ENCODE peak calls at places on chromosome 15, in ten cellular contexts. K is uterus, H is pancreas, C is PC-3, Z is esophagus squamous epithelium, T is upper lobe of left lung, V is mammary epithelial cell, M is left ventricle myocardium inferior, R is breast epithelium, S is A549. L is an unnamed sample.

GRCh38 chr15:91222052-91222451 is 122.0 kb downstream of the SV2B start:
- DNase-seq in T (no peak), M (no peak), K (no peak), V (no peak), S (no peak), R (no peak), C (no peak), Z (no peak), H (no peak), L (no peak)

GRCh38 chr15:31367021-31367729 is 40.5 kb downstream of the KLF13 start:
- DNase-seq in T (peak; percentile 47), V (no peak), K (no peak), C (no peak), R (no peak), Z (no peak), M (peak; percentile 32), S (no peak), H (peak; percentile 57), L (no peak)

GRCh38 chr15:61115241-61115640 is 113.9 kb downstream of the RORA start:
- DNase-seq in H (no peak), C (no peak), M (no peak), K (no peak), Z (no peak), V (no peak), S (no peak), R (no peak), T (no peak), L (no peak)

GRCh38 chr15:92902020-92902419 is 1.9 kb downstream of the CHD2 start:
- DNase-seq in M (no peak), T (no peak), R (no peak), S (no peak), K (no peak), H (no peak), V (no peak), Z (no peak), C (no peak), L (no peak)

GRCh38 chr15:57562220-57562769 is 29.4 kb upstream of the MYZAP start:
- DNase-seq in R (no peak), M (peak; percentile 79), C (no peak), K (no peak), S (no peak), H (peak; percentile 77), T (no peak), V (no peak), Z (no peak), L (no peak)

GRCh38 chr15:95024388-95024787 is 793.0 kb downstream of the MCTP2 start:
- DNase-seq in R (no peak), Z (no peak), T (no peak), K (no peak), V (peak; percentile 37), S (no peak), C (peak; percentile 60), M (no peak), H (no peak), L (peak; percentile 45)

GRCh38 chr15:76196286-76196948 is 114.9 kb downstream of the ETFA start:
- DNase-seq in S (peak; percentile 91), H (peak; percentile 78), M (peak; percentile 46), V (peak; percentile 84), K (peak; percentile 93), C (peak; percentile 88), Z (no peak), T (no peak), R (peak; percentile 76), L (peak; percentile 79)

GRCh38 chr15:40038654-40039543 is at the start of gene SRP14:
- DNase-seq in Z (peak; percentile 60), S (peak; percentile 78), K (peak; percentile 95), C (peak; percentile 92), H (peak; percentile 89), R (peak; percentile 90), T (peak; percentile 96), V (peak; percentile 89), M (peak; percentile 97), L (peak; percentile 64)

GRCh38 chr15:74339371-74339770 is 28.1 kb downstream of the CYP11A1 start:
- DNase-seq in S (no peak), H (peak; percentile 41), T (no peak), R (no peak), V (no peak), C (no peak), M (no peak), K (no peak), Z (no peak), L (no peak)

GRCh38 chr15:75597667-75598341 is 18.7 kb upstream of the PTPN9 start:
- DNase-seq in Z (no peak), H (no peak), S (peak; percentile 38), C (no peak), R (no peak), M (no peak), V (no peak), T (no peak), K (no peak), L (no peak)

GRCh38 chr15:56243117-56243773 is 434 bp downstream of the RFX7 start:
- DNase-seq in R (no peak), K (peak; percentile 43), M (peak; percentile 39), C (no peak), S (peak; percentile 30), T (peak; percentile 29), Z (no peak), V (no peak), H (peak; percentile 73), L (no peak)

GRCh38 chr15:31263751-31264533 is 62.7 kb upstream of the KLF13 start:
- DNase-seq in H (peak; percentile 81), C (no peak), T (peak; percentile 86), S (no peak), V (peak; percentile 31), Z (peak; percentile 48), K (peak; percentile 28), R (peak; percentile 58), M (peak; percentile 78), L (peak; percentile 56)

GRCh38 chr15:93158104-93158503 is 69.1 kb upstream of the RGMA start:
- DNase-seq in R (no peak), S (no peak), Z (no peak), K (no peak), T (no peak), V (no peak), H (no peak), C (no peak), M (no peak), L (no peak)

GRCh38 chr15:34019369-34019990 is 19.5 kb downstream of the AVEN start:
- DNase-seq in T (no peak), M (no peak), K (no peak), S (no peak), V (peak; percentile 11), C (no peak), H (no peak), Z (no peak), R (no peak), L (no peak)

GRCh38 chr15:62782100-62782791 is 260.3 kb upstream of the TPM1 start:
- DNase-seq in M (peak; percentile 72), R (peak; percentile 73), V (peak; percentile 64), K (peak; percentile 74), Z (no peak), S (peak; percentile 81), T (peak; percentile 67), H (peak; percentile 67), C (peak; percentile 70), L (peak; percentile 70)

GRCh38 chr15:41827880-41828746 is at the start of gene JMJD7:
- DNase-seq in V (peak; percentile 83), R (peak; percentile 96), S (peak; percentile 82), Z (peak; percentile 74), T (peak; percentile 96), H (peak; percentile 99), K (peak; percentile 93), C (peak; percentile 88), M (peak; percentile 95), L (no peak)
- H3K27ac ChIP-seq in V (peak within 1 kb of the TSS; percentile 84), R (peak within 1 kb of the TSS; percentile 92), S (peak within 1 kb of the TSS; percentile 83), Z (peak within 1 kb of the TSS; percentile 94), T (peak within 1 kb of the TSS; percentile 83), H (peak within 1 kb of the TSS; percentile 69), K (peak within 1 kb of the TSS; percentile 82), C (peak within 1 kb of the TSS; percentile 47), M (peak within 1 kb of the TSS; percentile 92), L (peak within 1 kb of the TSS; percentile 58)

GRCh38 chr15:50735156-50735555 is 30.4 kb downstream of the SPPL2A start:
- DNase-seq in Z (no peak), R (no peak), H (no peak), K (no peak), S (no peak), M (no peak), V (no peak), C (no peak), T (no peak), L (no peak)
- TF ChIP-seq CTCF in Z (no peak), R (no peak), H (no peak), K (no peak), S (no peak), M (no peak), V (no peak), C (no peak), T (no peak), L (no peak)

DNA sequence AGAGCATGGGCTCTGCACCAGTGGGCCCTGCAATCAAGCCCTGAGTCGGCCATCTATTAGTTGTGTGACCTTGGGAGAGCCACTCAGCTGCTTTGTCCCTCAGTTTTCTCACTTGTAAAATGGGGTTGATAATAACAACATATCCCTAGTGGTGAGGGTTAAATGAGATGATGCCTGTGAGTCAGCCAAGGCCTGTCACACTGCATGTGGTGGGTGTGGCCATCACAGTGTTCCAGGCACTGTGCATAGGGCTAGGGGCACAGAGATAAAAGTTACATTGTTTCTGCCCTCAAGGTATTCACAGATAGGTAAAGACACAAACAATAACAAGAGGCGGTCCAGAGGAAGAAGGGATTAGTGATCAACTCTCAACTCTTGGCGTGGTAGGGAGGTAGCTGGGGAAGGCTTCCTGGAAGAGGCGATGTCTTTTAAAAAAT is 19.5 kb downstream of the SMAD6 start:
- DNase-seq in S (no peak), K (no peak), C (peak; percentile 14), M (no peak), Z (no peak), H (no peak), T (no peak), V (peak; percentile 15), R (no peak), L (peak; percentile 25)
- H3K27ac ChIP-seq in S (no peak overlapping the region), K (no peak overlapping the region), C (no peak overlapping the region), M (no peak overlapping the region), Z (no peak overlapping the region), H (no peak overlapping the region), T (peak overlapping the region; percentile 78), V (no peak overlapping the region), R (peak overlapping the region; percentile 8), L (no peak overlapping the region)

GRCh38 chr15:53513431-53513830 is 246.0 kb downstream of the WDR72 start:
- DNase-seq in V (no peak), K (no peak), R (no peak), Z (no peak), T (no peak), C (no peak), H (no peak), M (no peak), S (no peak), L (no peak)

GRCh38 chr15:53511175-53511574 is 248.3 kb downstream of the WDR72 start:
- DNase-seq in Z (no peak), S (no peak), T (no peak), C (no peak), V (no peak), K (no peak), H (no peak), M (no peak), R (no peak), L (no peak)

GRCh38 chr15:53506370-53506769 is 253.1 kb downstream of the WDR72 start:
- DNase-seq in M (no peak), V (no peak), S (peak; percentile 5), Z (no peak), H (no peak), K (no peak), C (no peak), R (no peak), T (no peak), L (no peak)

DNA sequence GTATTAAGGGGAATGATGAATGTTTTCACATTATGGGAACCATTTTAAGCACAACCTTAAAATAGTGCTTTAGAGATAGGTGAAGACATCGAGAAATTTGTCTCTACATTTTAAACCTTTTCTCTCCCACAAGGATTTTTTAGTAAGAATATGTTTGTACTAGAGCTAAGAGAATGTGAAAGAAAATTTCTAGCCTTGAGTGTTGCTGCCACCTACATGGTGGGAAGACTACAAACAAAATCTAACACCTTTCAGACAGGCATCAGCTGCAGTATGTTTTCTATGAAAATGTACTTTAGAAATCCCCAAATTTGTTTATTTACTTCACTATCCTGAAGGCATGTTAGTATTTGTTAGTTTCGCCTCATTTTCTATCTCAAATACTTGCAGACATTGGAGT is 247.4 kb downstream of the WDR72 start:
- DNase-seq in C (no peak), K (no peak), T (no peak), R (no peak), H (no peak), V (no peak), S (no peak), Z (no peak), M (no peak), L (no peak)
- TF ChIP-seq CTCF in C (no peak), K (no peak), T (no peak), R (no peak), H (peak; percentile 25), V (no peak), S (peak; percentile 19), Z (no peak), M (no peak), L (no peak)

L was measured in foreskin keratinocyte.